ENCODE peak calls at places on chromosomes 5 and 9, in four cellular contexts. One of them, this sample, is unnamed.

GRCh38 chr9:117487555-117488175 is 72.8 kb upstream of the ASTN2 start:
- DNase-seq in GM12891: peak
- DNase-seq in K562: peak
- DNase-seq in GM12878: peak
- DNase-seq in this sample: peak

GRCh38 chr5:34886718-34887117 is 28.6 kb downstream of the RAD1 start:
- DNase-seq in GM12891: no peak
- DNase-seq in K562: no peak
- DNase-seq in GM12878: no peak
- DNase-seq in this sample: no peak

GRCh38 chr9:136212345-136212950 is 7.5 kb upstream of the LHX3 start:
- DNase-seq in GM12891: no peak
- DNase-seq in K562: no peak
- DNase-seq in GM12878: no peak
- DNase-seq in this sample: no peak

GRCh38 chr5:143124593-143124992 is 278.9 kb downstream of the NR3C1 start:
- DNase-seq in GM12891: no peak
- DNase-seq in K562: peak
- DNase-seq in GM12878: peak
- DNase-seq in this sample: peak

GRCh38 chr9:137741330-137741729 is 122.5 kb downstream of the EHMT1 start:
- DNase-seq in GM12891: no peak
- DNase-seq in K562: no peak
- DNase-seq in GM12878: no peak
- DNase-seq in this sample: no peak

GRCh38 chr5:171520300-171521170 is 101.1 kb downstream of the FGF18 start:
- DNase-seq in GM12891: no peak
- DNase-seq in K562: no peak
- DNase-seq in GM12878: no peak
- DNase-seq in this sample: no peak

GRCh38 chr5:174481737-174482136 is 242.6 kb upstream of the MSX2 start:
- DNase-seq in GM12891: no peak
- DNase-seq in K562: no peak
- DNase-seq in GM12878: no peak
- DNase-seq in this sample: no peak

GRCh38 chr5:169339869-169340268 is 38.9 kb upstream of the SLIT3 start:
- DNase-seq in GM12891: no peak
- DNase-seq in K562: no peak
- DNase-seq in GM12878: peak
- DNase-seq in this sample: no peak

GRCh38 chr5:137095597-137095996 is 403.5 kb downstream of the SPOCK1 start:
- DNase-seq in GM12891: no peak
- DNase-seq in K562: no peak
- DNase-seq in GM12878: no peak
- DNase-seq in this sample: no peak

GRCh38 chr5:148378670-148379069 is 5.1 kb upstream of the FBXO38 start:
- DNase-seq in GM12891: no peak
- DNase-seq in K562: no peak
- DNase-seq in GM12878: no peak
- DNase-seq in this sample: no peak

GRCh38 chr5:6822556-6823343 is 109.5 kb downstream of the TENT4A start:
- DNase-seq in GM12891: no peak
- DNase-seq in K562: no peak
- DNase-seq in GM12878: no peak
- DNase-seq in this sample: no peak

GRCh38 chr9:98831636-98832035 is 24.2 kb downstream of the GALNT12 start:
- DNase-seq in GM12891: no peak
- DNase-seq in K562: no peak
- DNase-seq in GM12878: no peak
- DNase-seq in this sample: no peak

GRCh38 chr5:80877592-80877991 is 82.6 kb upstream of the RASGRF2 start:
- DNase-seq in GM12891: no peak
- DNase-seq in K562: no peak
- DNase-seq in GM12878: no peak
- DNase-seq in this sample: no peak

GRCh38 chr5:68292316-68292715 is 76.8 kb downstream of the PIK3R1 start:
- DNase-seq in GM12891: no peak
- DNase-seq in K562: no peak
- DNase-seq in GM12878: no peak
- DNase-seq in this sample: no peak

GRCh38 chr5:122559676-122560075 is 215.2 kb upstream of the SNX2 start:
- DNase-seq in GM12891: no peak
- DNase-seq in K562: no peak
- DNase-seq in GM12878: no peak
- DNase-seq in this sample: no peak

GRCh38 chr5:127650649-127651048 is 1.8 kb downstream of the CTXN3 start:
- DNase-seq in GM12891: no peak
- DNase-seq in K562: no peak
- DNase-seq in GM12878: no peak
- DNase-seq in this sample: no peak

GRCh38 chr5:169691473-169691872 is 54.4 kb downstream of the DOCK2 start:
- DNase-seq in GM12891: no peak
- DNase-seq in K562: no peak
- DNase-seq in GM12878: no peak
- DNase-seq in this sample: no peak

GRCh38 chr9:109416135-109416706 is 81.9 kb downstream of the PTPN3 start:
- DNase-seq in GM12891: no peak
- DNase-seq in K562: no peak
- DNase-seq in GM12878: no peak
- DNase-seq in this sample: no peak

GRCh38 chr5:106637275-106637674 is 1033.5 kb downstream of the EFNA5 start:
- DNase-seq in GM12891: no peak
- DNase-seq in K562: no peak
- DNase-seq in GM12878: no peak
- DNase-seq in this sample: no peak
- TF ChIP-seq SPI1 in GM12891: no peak
- TF ChIP-seq SPI1 in K562: no peak
- TF ChIP-seq SPI1 in GM12878: no peak
- TF ChIP-seq SPI1 in this sample: no peak

GRCh38 chr5:24642022-24642421 is 2.8 kb downstream of the CDH10 start:
- DNase-seq in GM12891: no peak
- DNase-seq in K562: peak
- DNase-seq in GM12878: no peak
- DNase-seq in this sample: no peak
- TF ChIP-seq SPI1 in GM12891: no peak
- TF ChIP-seq SPI1 in K562: no peak
- TF ChIP-seq SPI1 in GM12878: no peak
- TF ChIP-seq SPI1 in this sample: no peak

DNA sequence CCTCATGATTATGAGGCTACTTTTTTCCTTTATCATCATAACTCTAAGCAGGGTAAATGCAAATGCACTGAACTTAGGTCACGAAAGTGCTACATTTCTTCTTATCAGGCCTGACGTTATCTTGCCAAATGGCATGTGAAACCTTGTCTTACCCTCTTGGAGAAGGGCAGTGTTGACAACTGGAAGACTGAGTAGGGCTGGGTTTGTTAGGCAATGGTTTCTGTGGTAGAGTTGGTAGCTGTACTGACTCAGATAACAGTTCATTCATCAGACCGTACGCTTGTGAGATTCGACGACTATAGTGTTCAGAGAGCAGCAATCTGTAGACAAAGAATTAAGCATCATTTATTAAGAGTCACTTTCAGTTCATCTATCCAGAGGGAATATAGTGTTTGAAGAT is 127.7 kb downstream of the CPLANE1 start:
- DNase-seq in GM12891: no peak
- DNase-seq in K562: no peak
- DNase-seq in GM12878: no peak
- DNase-seq in this sample: peak
- TF ChIP-seq SPI1 in GM12891: no peak
- TF ChIP-seq SPI1 in K562: no peak
- TF ChIP-seq SPI1 in GM12878: no peak
- TF ChIP-seq SPI1 in this sample: no peak

DNA sequence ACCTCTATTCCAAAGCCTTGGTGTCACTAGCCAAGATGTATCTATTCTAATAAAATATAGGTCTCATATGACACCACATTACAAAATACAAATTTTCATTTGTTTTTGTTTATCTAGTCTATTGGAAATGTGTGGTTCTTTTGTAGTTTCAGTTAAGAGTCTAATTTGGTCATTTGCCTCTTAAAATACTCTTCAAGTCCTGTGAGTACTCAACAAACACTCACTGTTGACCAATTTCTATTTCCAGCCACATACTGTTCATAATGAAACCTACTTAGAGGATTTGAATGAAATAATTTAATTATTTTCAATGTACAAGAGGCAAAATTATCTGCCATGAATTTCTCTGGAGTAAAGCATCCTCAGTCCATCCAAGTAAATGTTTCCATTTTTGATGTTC is 40.6 kb downstream of the SLC1A3 start:
- DNase-seq in GM12891: no peak
- DNase-seq in K562: no peak
- DNase-seq in GM12878: no peak
- DNase-seq in this sample: no peak
- TF ChIP-seq SPI1 in GM12891: no peak
- TF ChIP-seq SPI1 in K562: no peak
- TF ChIP-seq SPI1 in GM12878: no peak
- TF ChIP-seq SPI1 in this sample: no peak

GRCh38 chr5:73122875-73123810 is 2.8 kb downstream of the TMEM171 start:
- DNase-seq in GM12891: no peak
- DNase-seq in K562: no peak
- DNase-seq in GM12878: no peak
- DNase-seq in this sample: no peak
- TF ChIP-seq SPI1 in GM12891: no peak
- TF ChIP-seq SPI1 in K562: no peak
- TF ChIP-seq SPI1 in GM12878: no peak
- TF ChIP-seq SPI1 in this sample: no peak

DNA sequence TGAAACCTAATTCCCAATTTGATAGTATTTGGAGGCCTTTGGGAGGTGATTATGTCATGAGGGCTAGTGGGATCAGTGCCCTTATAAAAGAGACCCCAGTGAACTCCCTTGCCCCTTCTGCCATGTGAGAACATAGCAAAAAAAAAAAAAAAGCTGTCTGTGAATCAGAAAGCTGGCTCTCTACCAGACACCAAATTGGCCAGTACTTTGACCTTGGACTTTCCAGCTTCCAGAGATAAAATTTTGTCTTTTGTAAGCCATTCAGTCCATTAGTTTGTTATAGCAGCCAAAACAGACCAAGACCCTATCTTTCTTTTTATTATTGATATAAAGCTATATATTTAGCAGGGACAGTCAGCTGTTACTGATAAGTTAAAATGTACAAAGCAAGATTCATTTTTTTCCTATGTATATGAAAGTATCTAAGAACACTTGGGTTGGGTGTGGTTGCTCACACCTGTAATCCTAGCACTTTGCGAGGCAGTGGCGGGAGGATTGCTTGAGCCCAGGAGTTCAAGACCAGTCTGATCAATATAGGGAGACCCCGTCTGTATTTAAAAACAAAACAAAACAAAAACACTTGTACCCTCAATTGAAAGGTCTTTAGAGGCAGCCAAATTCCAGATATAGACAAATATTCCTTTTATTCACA is 8.1 kb upstream of the C5orf24 start:
- DNase-seq in GM12891: no peak
- DNase-seq in K562: no peak
- DNase-seq in GM12878: no peak
- DNase-seq in this sample: no peak
- TF ChIP-seq SPI1 in GM12891: no peak
- TF ChIP-seq SPI1 in K562: no peak
- TF ChIP-seq SPI1 in GM12878: no peak
- TF ChIP-seq SPI1 in this sample: no peak

GRCh38 chr5:76714771-76715483 is 999 bp upstream of the F2R start:
- DNase-seq in GM12891: no peak
- DNase-seq in K562: no peak
- DNase-seq in GM12878: no peak
- DNase-seq in this sample: no peak
- TF ChIP-seq SPI1 in GM12891: no peak
- TF ChIP-seq SPI1 in K562: no peak
- TF ChIP-seq SPI1 in GM12878: no peak
- TF ChIP-seq SPI1 in this sample: no peak